ENCODE peak calls at places on chromosomes 16 and 17, in seven cellular contexts. I is activated B cell treated with CpG ODN at 0.5 μM for 24 hours, L is A549, S is cardiac muscle cell, X is IMR-90, E is astrocyte of the cerebellum, Z is choroid plexus epithelial cell. W is an unnamed sample.

GRCh38 chr16:1991588-1992474 is 2.1 kb downstream of the SYNGR3 start:
- DNase-seq in S (peak; percentile 93), E (peak; percentile 65), X (peak; percentile 83), Z (peak; percentile 95), L (peak; percentile 73), I (peak; percentile 95), W (peak; percentile 79)

GRCh38 chr16:87056083-87056482 is 261.1 kb downstream of the C16orf95 start:
- DNase-seq in I (no peak), E (no peak), Z (peak; percentile 62), S (no peak), X (peak; percentile 60), L (no peak), W (no peak)

GRCh38 chr16:84511821-84512220 is 7.4 kb upstream of the MEAK7 start:
- DNase-seq in X (no peak), L (no peak), S (no peak), E (no peak), Z (no peak), I (no peak), W (no peak)

GRCh38 chr17:28582513-28582912 is 5.8 kb upstream of the ALDOC start:
- DNase-seq in X (no peak), Z (no peak), S (no peak), E (no peak), I (no peak), L (no peak), W (no peak)

GRCh38 chr16:85910073-85910853 is 11.3 kb downstream of the IRF8 start:
- DNase-seq in I (peak; percentile 27), L (no peak), Z (no peak), E (no peak), X (no peak), S (no peak), W (no peak)

GRCh38 chr16:31420037-31420436 is 8.1 kb downstream of the COX6A2 start:
- DNase-seq in X (no peak), L (no peak), S (no peak), I (no peak), E (no peak), Z (no peak), W (no peak)

GRCh38 chr16:26396511-26397235 is 670.1 kb upstream of the C16orf82 start:
- DNase-seq in E (no peak), X (no peak), I (no peak), L (no peak), S (peak; percentile 69), Z (no peak), W (no peak)

GRCh38 chr17:284676-285355 is 67.8 kb downstream of the RPH3AL start:
- DNase-seq in S (no peak), Z (no peak), L (no peak), X (no peak), E (no peak), I (no peak), W (no peak)

GRCh38 chr17:81513669-81514484 is 1.3 kb upstream of the ACTG1 start:
- DNase-seq in X (peak; percentile 68), I (peak; percentile 60), E (peak; percentile 49), S (peak; percentile 87), L (peak; percentile 62), Z (peak; percentile 82), W (peak; percentile 77)

GRCh38 chr16:67843343-67843765 is 1.2 kb downstream of the THAP11 start:
- DNase-seq in Z (no peak), E (no peak), S (peak; percentile 29), X (peak; percentile 68), L (no peak), I (no peak), W (no peak)

GRCh38 chr17:61400786-61401279 is 1.2 kb downstream of the TBX2 start:
- DNase-seq in S (peak; percentile 24), X (no peak), Z (peak; percentile 45), I (no peak), L (no peak), E (no peak), W (no peak)

DNA sequence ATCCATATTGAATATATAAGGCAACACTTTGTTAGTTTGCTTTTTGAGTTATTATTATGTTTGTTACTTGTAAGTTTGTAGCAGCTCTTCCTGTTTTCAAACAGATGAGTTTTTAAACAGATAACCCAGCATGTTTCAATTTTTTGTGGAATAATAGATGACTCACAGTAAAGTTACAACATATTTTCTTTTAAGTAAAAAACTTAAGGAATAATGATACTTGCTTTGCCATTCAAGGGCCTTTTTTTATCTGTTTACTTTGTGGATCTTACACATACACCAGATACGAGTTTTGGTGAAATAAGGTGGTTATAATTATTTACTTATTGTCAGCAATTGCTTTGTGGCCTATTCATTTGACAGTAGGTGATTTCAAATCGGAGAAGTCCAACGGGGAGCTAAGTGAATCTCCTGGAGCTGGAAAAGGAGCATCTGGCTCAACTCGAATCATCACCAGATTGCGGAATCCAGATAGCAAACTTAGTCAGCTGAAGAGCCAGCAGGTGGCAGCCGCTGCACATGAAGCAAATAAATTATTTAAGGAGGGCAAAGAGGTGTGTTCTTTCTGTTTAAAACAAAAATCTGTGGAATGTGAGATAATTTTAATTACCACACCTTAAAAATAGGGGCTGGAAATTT is 66.3 kb downstream of the BPTF start:
- DNase-seq in X (peak; percentile 85), Z (peak; percentile 82), S (peak; percentile 7), E (peak; percentile 12), L (peak; percentile 36), I (no peak), W (no peak)
- TF ChIP-seq CTCF in X (peak; percentile 44), Z (peak; percentile 72), S (peak; percentile 47), E (peak; percentile 45), L (peak; percentile 76), I (no peak), W (no peak)

GRCh38 chr17:46194393-46195216 is 1.4 kb upstream of the KANSL1 start:
- DNase-seq in L (peak; percentile 84), S (peak; percentile 62), E (no peak), X (peak; percentile 59), Z (peak; percentile 67), I (no peak), W (no peak)

GRCh38 chr17:46192484-46193245 is 564 bp downstream of the KANSL1 start:
- DNase-seq in I (no peak), X (peak; percentile 54), Z (peak; percentile 73), E (no peak), S (peak; percentile 89), L (peak; percentile 89), W (peak; percentile 61)

GRCh38 chr17:46193246-46193625 is at the start of gene KANSL1:
- DNase-seq in Z (peak; percentile 92), E (peak; percentile 76), X (peak; percentile 87), I (no peak), S (peak; percentile 99), L (peak; percentile 99), W (peak; percentile 89)

GRCh38 chr17:46195217-46195855 is 2.1 kb upstream of the KANSL1 start:
- DNase-seq in Z (no peak), I (no peak), L (no peak), S (no peak), X (no peak), E (no peak), W (no peak)

DNA sequence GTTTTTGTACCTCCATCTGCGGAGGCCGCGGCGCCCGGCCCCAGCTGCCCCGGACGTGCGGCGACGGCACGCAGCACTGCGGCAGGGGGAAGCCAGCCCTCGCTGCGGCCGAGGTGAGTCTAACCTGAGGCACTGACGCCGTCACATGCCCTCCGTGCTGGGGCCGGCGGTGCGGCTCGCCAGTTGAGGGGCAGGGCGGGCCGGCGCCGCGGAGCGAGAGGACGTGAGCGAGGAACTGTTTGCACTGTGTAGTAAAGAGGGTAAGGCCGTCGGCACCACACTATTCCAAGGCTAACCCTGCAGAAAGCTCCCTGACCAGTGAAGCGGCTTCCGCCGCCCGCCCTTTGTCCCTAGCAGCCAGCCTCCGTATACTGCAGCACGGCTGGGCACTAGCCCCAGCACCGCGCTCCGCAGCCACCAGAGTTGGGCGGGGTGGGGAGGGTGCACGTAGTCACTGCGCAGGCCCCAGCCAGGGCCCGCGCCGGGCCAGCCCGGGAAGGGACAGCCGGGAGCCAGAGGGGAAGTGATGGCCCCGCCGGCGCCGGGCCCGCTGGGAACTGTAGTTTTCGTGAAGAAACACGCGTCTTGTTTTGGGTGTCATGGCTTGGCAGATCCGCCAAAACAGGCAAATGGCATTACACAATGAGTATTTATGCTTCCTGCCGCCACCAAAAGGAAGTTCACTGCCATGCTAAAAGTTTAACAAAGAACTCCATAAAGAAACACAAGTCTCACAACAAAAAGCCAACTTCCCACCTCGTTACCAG is 580 bp upstream of the KANSL1 start:
- DNase-seq in L (peak; percentile 100), X (peak; percentile 88), I (peak; percentile 89), E (peak; percentile 74), S (peak; percentile 98), Z (peak; percentile 92), W (peak; percentile 77)
- TF ChIP-seq CTCF in L (peak; percentile 80), X (no peak), I (no peak), E (no peak), S (peak; percentile 21), Z (no peak), W (peak; percentile 54)

DNA sequence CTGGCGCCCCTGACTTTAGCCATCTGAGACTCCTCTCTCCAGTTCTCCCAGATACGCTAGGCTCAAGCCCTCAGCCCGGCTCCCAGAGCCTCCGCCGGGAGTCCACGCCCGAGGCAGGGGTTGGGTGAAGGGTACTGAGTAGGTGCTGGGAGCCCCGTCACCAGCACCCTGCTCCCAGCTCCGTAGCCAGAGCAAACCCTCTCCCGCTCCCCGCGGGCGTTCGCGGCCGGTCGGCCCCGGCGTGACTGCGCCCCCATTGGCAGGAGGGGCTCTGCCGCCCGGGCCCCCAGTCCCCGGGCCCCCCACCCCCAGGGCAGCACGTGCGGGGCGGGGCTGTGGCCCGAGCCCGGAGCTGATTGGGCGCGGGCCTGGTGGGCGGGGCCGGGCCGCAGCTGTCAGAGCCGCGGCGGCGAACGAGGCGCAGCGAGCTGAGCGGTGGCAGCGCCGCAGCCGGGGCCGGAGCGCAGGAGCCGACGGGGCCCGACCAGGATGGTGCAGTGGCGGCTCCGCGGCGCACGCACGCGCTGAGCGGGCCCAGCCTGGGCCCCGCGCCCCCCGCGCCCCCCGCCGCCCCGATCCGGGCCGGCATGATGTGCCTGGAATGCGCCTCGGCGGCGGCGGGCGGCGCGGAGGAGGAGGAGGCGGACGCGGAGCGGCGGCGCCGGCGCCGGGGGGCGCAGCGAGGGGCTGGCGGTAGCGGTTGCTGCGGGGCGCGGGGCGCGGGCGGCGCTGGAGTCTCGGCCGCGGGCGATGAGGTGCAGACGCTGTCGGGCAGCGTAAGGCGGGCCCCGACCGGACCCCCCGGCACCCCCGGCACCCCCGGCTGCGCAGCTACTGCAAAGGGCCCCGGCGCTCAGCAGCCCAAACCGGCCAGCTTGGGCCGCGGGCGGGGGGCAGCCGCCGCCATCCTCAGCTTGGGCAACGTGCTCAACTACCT is at the start of gene SPNS2:
- DNase-seq in X (peak; percentile 29), E (no peak), S (peak; percentile 84), L (peak; percentile 93), I (peak; percentile 65), Z (peak; percentile 39), W (peak; percentile 75)
- TF ChIP-seq CTCF in X (no peak), E (no peak), S (no peak), L (no peak), I (no peak), Z (no peak), W (no peak)

GRCh38 chr17:66975188-66975587 is 10.7 kb downstream of the CACNG4 start:
- DNase-seq in I (no peak), S (no peak), X (no peak), L (no peak), Z (no peak), E (no peak), W (no peak)

GRCh38 chr17:66976379-66976663 is 11.8 kb downstream of the CACNG4 start:
- DNase-seq in E (no peak), I (no peak), S (no peak), Z (no peak), X (no peak), L (no peak), W (no peak)

GRCh38 chr17:66976781-66977201 is 12.3 kb downstream of the CACNG4 start:
- DNase-seq in I (no peak), E (no peak), L (no peak), Z (no peak), X (no peak), S (no peak), W (no peak)

GRCh38 chr17:66978514-66979061 is 14.1 kb downstream of the CACNG4 start:
- DNase-seq in X (no peak), E (no peak), S (no peak), I (no peak), Z (no peak), L (no peak), W (no peak)

GRCh38 chr17:66975614-66976378 is 11.3 kb downstream of the CACNG4 start:
- DNase-seq in X (no peak), L (peak; percentile 70), E (no peak), Z (peak; percentile 12), S (no peak), I (no peak), W (no peak)
- TF ChIP-seq CTCF in X (peak; percentile 34), L (peak; percentile 53), E (peak; percentile 14), Z (peak; percentile 31), S (peak; percentile 9), I (no peak), W (no peak)

W was measured in mesothelial cell of epicardium.